ENCODE peak calls at places on chromosomes 12 and 14, in four cellular contexts. V, S, F and E are unnamed samples.

GRCh38 chr14:24463806-24464785 is 21.5 kb upstream of the SDR39U1 start:
- DNase-seq in V (no peak), S (no peak), F (no peak), E (no peak)

GRCh38 chr12:24478254-24478653 is 470.6 kb downstream of the BCAT1 start:
- DNase-seq in V (no peak), S (no peak), F (no peak), E (no peak)

GRCh38 chr12:75564821-75565220 is 53.4 kb upstream of the KRR1 start:
- DNase-seq in V (no peak), S (no peak), F (no peak), E (no peak)

GRCh38 chr14:50310445-50310844 is 1.6 kb downstream of the L2HGDH start:
- DNase-seq in V (no peak), S (no peak), F (no peak), E (no peak)

GRCh38 chr12:65156366-65156831 is 13.0 kb upstream of the LEMD3 start:
- DNase-seq in V (no peak), S (no peak), F (peak), E (no peak)

GRCh38 chr14:35959835-35960234 is 133.7 kb downstream of the BRMS1L start:
- DNase-seq in V (no peak), S (no peak), F (no peak), E (no peak)

GRCh38 chr12:130816055-130816454 is 23.0 kb downstream of the STX2 start:
- DNase-seq in V (no peak), S (no peak), F (no peak), E (no peak)

GRCh38 chr12:34406996-34407300 is 384.7 kb downstream of the ALG10 start:
- DNase-seq in V (no peak), S (no peak), F (no peak), E (no peak)

GRCh38 chr14:54213531-54213930 is 183.3 kb upstream of the CDKN3 start:
- DNase-seq in V (no peak), S (no peak), F (no peak), E (no peak)

GRCh38 chr12:128815779-128816642 is 7.7 kb downstream of the SLC15A4 start:
- DNase-seq in V (no peak), S (no peak), F (no peak), E (no peak)

GRCh38 chr14:89252887-89253532 is 164.0 kb downstream of the FOXN3 start:
- DNase-seq in V (no peak), S (no peak), F (peak), E (no peak)

GRCh38 chr12:4293942-4294505 is 20.5 kb downstream of the CCND2 start:
- DNase-seq in V (no peak), S (no peak), F (no peak), E (no peak)

GRCh38 chr14:101355284-101355683 is 206.0 kb upstream of the DIO3 start:
- DNase-seq in V (no peak), S (no peak), F (no peak), E (no peak)

GRCh38 chr14:71094722-71095121 is 187.5 kb downstream of the PCNX1 start:
- DNase-seq in V (no peak), S (no peak), F (no peak), E (no peak)

GRCh38 chr12:39123580-39123979 is 218.2 kb upstream of the CPNE8 start:
- DNase-seq in V (no peak), S (no peak), F (no peak), E (no peak)

GRCh38 chr14:22737052-22737451 is 29.4 kb upstream of the OXA1L start:
- DNase-seq in V (no peak), S (no peak), F (no peak), E (peak)

GRCh38 chr12:52927964-52928363 is 21.0 kb upstream of the KRT18 start:
- DNase-seq in V (no peak), S (no peak), F (no peak), E (no peak)

GRCh38 chr12:6460751-6461371 is 9.0 kb downstream of the TAPBPL start:
- DNase-seq in V (no peak), S (no peak), F (no peak), E (peak)

GRCh38 chr12:5222011-5222461 is 178.4 kb downstream of the KCNA5 start:
- DNase-seq in V (no peak), S (no peak), F (no peak), E (no peak)

GRCh38 chr14:101665478-101666078 is 95.9 kb upstream of the PPP2R5C start:
- DNase-seq in V (no peak), S (peak), F (peak), E (no peak)

GRCh38 chr12:53205747-53206146 is 1.3 kb downstream of the ITGB7 start:
- DNase-seq in V (no peak), S (peak), F (peak), E (peak)